ENCODE peak calls at places on chromosomes 13 and 19, in six cellular contexts. I is activated T-cell treated with anti-CD3 and anti-CD28 coated beads, Interleukin-2, amount 50 U/mL, for 72 hours; H is endothelial cell; W is T-helper 1 cell; T is SK-N-SH; A is foreskin keratinocyte. L is an unnamed sample.

GRCh38 chr13:97182065-97182890 is 39.9 kb upstream of the MBNL2 start:
- DNase-seq in T (no peak), W (no peak), H (no peak), A (no peak), I (no peak), L (no peak)

GRCh38 chr13:51519839-51520238 is 64.4 kb upstream of the WDFY2 start:
- DNase-seq in A (peak), I (no peak), H (no peak), W (no peak), T (no peak), L (no peak)

GRCh38 chr19:35226748-35227147 is 1.8 kb downstream of the FAM187B start:
- DNase-seq in H (no peak), I (no peak), T (no peak), W (no peak), A (no peak), L (peak)

GRCh38 chr19:40465025-40465780 is at the start of gene BLVRB:
- DNase-seq in H (no peak), T (no peak), A (peak), W (peak), I (peak), L (no peak)

GRCh38 chr13:94829801-94830200 is 117.5 kb upstream of the SOX21 start:
- DNase-seq in H (no peak), A (no peak), T (no peak), I (no peak), W (no peak), L (no peak)

GRCh38 chr19:43596842-43597461 is 557 bp downstream of the ZNF576 start:
- DNase-seq in T (no peak), H (no peak), A (no peak), I (no peak), W (no peak), L (no peak)

GRCh38 chr13:20492641-20493040 is 33.0 kb downstream of the CRYL1 start:
- DNase-seq in H (peak), T (no peak), A (peak), I (peak), W (no peak), L (no peak)

GRCh38 chr19:13153627-13154240 is 3.5 kb downstream of the IER2 start:
- DNase-seq in W (no peak), H (peak), I (peak), A (no peak), T (no peak), L (no peak)

GRCh38 chr19:38392707-38393308 is 4.3 kb downstream of the SPRED3 start:
- DNase-seq in T (no peak), I (no peak), W (no peak), A (no peak), H (no peak), L (no peak)

L was measured in suprapubic skin.